ENCODE peak calls at places on chromosomes 5 and 9, in seven cellular contexts. One of them, this sample, is unnamed.

GRCh38 chr9:136482046-136482792 is 621 bp downstream of the SEC16A start:
- DNase-seq in HCT116: no peak
- DNase-seq in H1: no peak
- DNase-seq in SK-N-SH: peak
- DNase-seq in K562: peak
- DNase-seq in GM12878: no peak
- DNase-seq in HepG2: no peak
- DNase-seq in this sample: no peak

GRCh38 chr5:142608094-142608493 is 77.8 kb downstream of the FGF1 start:
- DNase-seq in H1: no peak
- DNase-seq in HepG2: no peak
- DNase-seq in GM12878: no peak
- DNase-seq in HCT116: no peak
- DNase-seq in K562: no peak
- DNase-seq in SK-N-SH: no peak
- DNase-seq in this sample: no peak

GRCh38 chr5:114949001-114949400 is 220.7 kb downstream of the TRIM36 start:
- DNase-seq in H1: no peak
- DNase-seq in K562: no peak
- DNase-seq in GM12878: no peak
- DNase-seq in HCT116: no peak
- DNase-seq in SK-N-SH: no peak
- DNase-seq in HepG2: no peak
- DNase-seq in this sample: no peak

GRCh38 chr5:73591102-73591695 is 25.7 kb downstream of the UTP15 start:
- DNase-seq in H1: no peak
- DNase-seq in GM12878: peak
- DNase-seq in SK-N-SH: peak
- DNase-seq in K562: peak
- DNase-seq in HCT116: peak
- DNase-seq in HepG2: peak
- DNase-seq in this sample: peak

GRCh38 chr9:127397722-127398647 is 1.0 kb downstream of the SLC2A8 start:
- DNase-seq in HepG2: peak
- DNase-seq in GM12878: no peak
- DNase-seq in K562: peak
- DNase-seq in HCT116: no peak
- DNase-seq in SK-N-SH: peak
- DNase-seq in H1: no peak
- DNase-seq in this sample: peak

GRCh38 chr5:176886336-176887251 is 12.6 kb downstream of the HK3 start:
- DNase-seq in GM12878: no peak
- DNase-seq in HepG2: no peak
- DNase-seq in H1: no peak
- DNase-seq in K562: no peak
- DNase-seq in HCT116: no peak
- DNase-seq in SK-N-SH: no peak
- DNase-seq in this sample: no peak

GRCh38 chr9:101465330-101465915 is 29.8 kb upstream of the ALDOB start:
- DNase-seq in GM12878: no peak
- DNase-seq in HCT116: peak
- DNase-seq in SK-N-SH: no peak
- DNase-seq in K562: peak
- DNase-seq in HepG2: peak
- DNase-seq in H1: peak
- DNase-seq in this sample: peak

GRCh38 chr9:88370346-88370745 is 17.9 kb upstream of the SPIN1 start:
- DNase-seq in K562: no peak
- DNase-seq in HCT116: no peak
- DNase-seq in SK-N-SH: peak
- DNase-seq in H1: no peak
- DNase-seq in HepG2: no peak
- DNase-seq in GM12878: no peak
- DNase-seq in this sample: no peak

GRCh38 chr9:110316255-110316921 is 21.3 kb downstream of the TXNDC8 start:
- DNase-seq in H1: no peak
- DNase-seq in HCT116: no peak
- DNase-seq in K562: no peak
- DNase-seq in HepG2: no peak
- DNase-seq in GM12878: no peak
- DNase-seq in SK-N-SH: no peak
- DNase-seq in this sample: no peak

GRCh38 chr9:100637787-100638186 is 59.9 kb downstream of the CAVIN4 start:
- DNase-seq in H1: peak
- DNase-seq in HepG2: peak
- DNase-seq in K562: peak
- DNase-seq in HCT116: no peak
- DNase-seq in SK-N-SH: no peak
- DNase-seq in GM12878: no peak
- DNase-seq in this sample: no peak

GRCh38 chr9:136462664-136463063 is 20.2 kb downstream of the SEC16A start:
- DNase-seq in GM12878: no peak
- DNase-seq in HCT116: no peak
- DNase-seq in H1: no peak
- DNase-seq in HepG2: no peak
- DNase-seq in K562: no peak
- DNase-seq in SK-N-SH: no peak
- DNase-seq in this sample: no peak

GRCh38 chr5:87411586-87412416 is 929 bp downstream of the CCNH start:
- DNase-seq in SK-N-SH: peak
- DNase-seq in HepG2: peak
- DNase-seq in H1: no peak
- DNase-seq in HCT116: peak
- DNase-seq in K562: peak
- DNase-seq in GM12878: no peak
- DNase-seq in this sample: no peak

GRCh38 chr5:40570408-40571129 is 109.1 kb upstream of the PTGER4 start:
- DNase-seq in H1: no peak
- DNase-seq in K562: no peak
- DNase-seq in GM12878: peak
- DNase-seq in HCT116: no peak
- DNase-seq in SK-N-SH: no peak
- DNase-seq in HepG2: no peak
- DNase-seq in this sample: no peak

GRCh38 chr5:45093377-45093776 is 284.6 kb downstream of the MRPS30 start:
- DNase-seq in HepG2: no peak
- DNase-seq in H1: no peak
- DNase-seq in SK-N-SH: no peak
- DNase-seq in HCT116: no peak
- DNase-seq in GM12878: no peak
- DNase-seq in K562: no peak
- DNase-seq in this sample: no peak

GRCh38 chr5:67004730-67005350 is 191.8 kb downstream of the CD180 start:
- DNase-seq in K562: peak
- DNase-seq in H1: no peak
- DNase-seq in HCT116: no peak
- DNase-seq in SK-N-SH: peak
- DNase-seq in HepG2: no peak
- DNase-seq in GM12878: no peak
- DNase-seq in this sample: no peak

GRCh38 chr5:113003763-113004162 is 27.2 kb downstream of the DCP2 start:
- DNase-seq in K562: no peak
- DNase-seq in H1: no peak
- DNase-seq in HepG2: no peak
- DNase-seq in HCT116: no peak
- DNase-seq in SK-N-SH: no peak
- DNase-seq in GM12878: no peak
- DNase-seq in this sample: no peak

GRCh38 chr5:168409601-168410458 is 76.4 kb upstream of the RARS1 start:
- DNase-seq in SK-N-SH: no peak
- DNase-seq in GM12878: peak
- DNase-seq in H1: no peak
- DNase-seq in HCT116: peak
- DNase-seq in HepG2: no peak
- DNase-seq in K562: no peak
- DNase-seq in this sample: no peak

GRCh38 chr5:56327810-56328209 is 94.7 kb upstream of the ANKRD55 start:
- DNase-seq in HepG2: no peak
- DNase-seq in SK-N-SH: no peak
- DNase-seq in K562: no peak
- DNase-seq in HCT116: no peak
- DNase-seq in GM12878: peak
- DNase-seq in H1: no peak
- DNase-seq in this sample: no peak

GRCh38 chr5:96615223-96615622 is 47.0 kb upstream of the CAST start:
- DNase-seq in HepG2: no peak
- DNase-seq in HCT116: no peak
- DNase-seq in GM12878: no peak
- DNase-seq in K562: no peak
- DNase-seq in SK-N-SH: no peak
- DNase-seq in H1: no peak
- DNase-seq in this sample: no peak

GRCh38 chr5:96609369-96609768 is 52.8 kb upstream of the CAST start:
- DNase-seq in HepG2: no peak
- DNase-seq in GM12878: no peak
- DNase-seq in SK-N-SH: no peak
- DNase-seq in K562: no peak
- DNase-seq in HCT116: no peak
- DNase-seq in H1: no peak
- DNase-seq in this sample: no peak

GRCh38 chr5:96610747-96611146 is 51.4 kb upstream of the CAST start:
- DNase-seq in HCT116: no peak
- DNase-seq in H1: no peak
- DNase-seq in K562: no peak
- DNase-seq in GM12878: no peak
- DNase-seq in HepG2: no peak
- DNase-seq in SK-N-SH: no peak
- DNase-seq in this sample: no peak

GRCh38 chr5:96616801-96617200 is 45.4 kb upstream of the CAST start:
- DNase-seq in H1: no peak
- DNase-seq in HCT116: no peak
- DNase-seq in SK-N-SH: no peak
- DNase-seq in K562: no peak
- DNase-seq in GM12878: no peak
- DNase-seq in HepG2: no peak
- DNase-seq in this sample: no peak

GRCh38 chr5:96614110-96614691 is 48.0 kb upstream of the CAST start:
- DNase-seq in H1: peak
- DNase-seq in SK-N-SH: peak
- DNase-seq in GM12878: peak
- DNase-seq in K562: peak
- DNase-seq in HepG2: peak
- DNase-seq in HCT116: peak
- DNase-seq in this sample: peak
- TF ChIP-seq JUND in H1: no peak
- TF ChIP-seq JUND in SK-N-SH: peak
- TF ChIP-seq JUND in GM12878: no peak
- TF ChIP-seq JUND in K562: no peak
- TF ChIP-seq JUND in HepG2: no peak
- TF ChIP-seq JUND in HCT116: no peak
- TF ChIP-seq JUND in this sample: no peak

DNA sequence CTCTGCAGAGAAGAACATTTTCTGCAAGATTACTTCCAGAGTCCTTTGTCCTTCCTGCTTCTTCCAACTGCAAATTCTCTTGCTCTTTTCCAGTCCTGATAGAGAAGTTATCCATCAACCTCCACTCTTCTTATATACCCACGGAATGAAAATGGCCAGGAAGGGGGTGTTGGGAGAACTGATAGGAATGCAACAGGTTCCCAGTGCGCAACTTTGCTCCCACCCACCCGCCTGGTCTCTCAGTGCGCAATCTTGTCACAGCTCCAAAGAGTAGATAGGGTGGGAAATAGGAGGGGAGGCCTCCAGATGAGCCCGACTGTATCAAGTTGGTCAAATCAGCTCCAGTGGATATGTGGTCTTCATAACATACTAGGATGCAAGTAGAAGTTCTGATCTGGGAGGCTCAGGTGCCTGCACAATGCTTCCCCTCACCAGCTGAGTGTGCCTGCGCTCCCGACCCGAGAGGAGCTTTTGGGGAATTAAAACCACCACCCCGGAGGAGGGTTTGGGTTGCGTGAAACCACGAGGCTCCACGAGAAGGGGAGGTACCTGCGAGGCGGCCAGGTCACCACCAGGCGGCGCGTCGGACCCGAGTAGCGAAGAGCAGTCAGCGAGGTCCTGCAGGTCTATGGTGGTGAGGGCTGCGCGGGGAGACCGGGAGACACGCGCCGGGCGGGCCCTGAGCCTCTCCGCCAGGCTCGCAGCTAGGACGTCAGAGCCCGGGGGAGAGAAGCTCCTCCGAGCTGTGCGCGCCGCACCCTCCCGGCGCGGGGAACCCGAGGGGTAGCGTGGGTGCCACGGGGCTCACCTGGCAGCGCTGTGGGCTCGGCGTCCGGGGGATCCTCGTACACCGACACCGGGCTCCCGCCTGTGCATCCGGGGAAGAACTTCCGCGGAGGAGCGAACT is 835 bp downstream of the MCIDAS start:
- DNase-seq in K562: peak
- DNase-seq in H1: peak
- DNase-seq in HCT116: peak
- DNase-seq in GM12878: no peak
- DNase-seq in HepG2: peak
- DNase-seq in SK-N-SH: peak
- DNase-seq in this sample: peak
- TF ChIP-seq JUND in K562: no peak
- TF ChIP-seq JUND in H1: no peak
- TF ChIP-seq JUND in HCT116: no peak
- TF ChIP-seq JUND in GM12878: no peak
- TF ChIP-seq JUND in HepG2: no peak
- TF ChIP-seq JUND in SK-N-SH: no peak
- TF ChIP-seq JUND in this sample: no peak

GRCh38 chr5:96026334-96027065 is 64.8 kb upstream of the ELL2 start:
- DNase-seq in HCT116: peak
- DNase-seq in H1: no peak
- DNase-seq in GM12878: no peak
- DNase-seq in HepG2: no peak
- DNase-seq in SK-N-SH: no peak
- DNase-seq in K562: no peak
- DNase-seq in this sample: no peak
- TF ChIP-seq JUND in HCT116: no peak
- TF ChIP-seq JUND in H1: no peak
- TF ChIP-seq JUND in GM12878: no peak
- TF ChIP-seq JUND in HepG2: no peak
- TF ChIP-seq JUND in SK-N-SH: peak
- TF ChIP-seq JUND in K562: no peak
- TF ChIP-seq JUND in this sample: no peak

GRCh38 chr5:2985718-2986117 is 234.2 kb upstream of the IRX2 start:
- DNase-seq in K562: no peak
- DNase-seq in SK-N-SH: no peak
- DNase-seq in HepG2: no peak
- DNase-seq in HCT116: no peak
- DNase-seq in H1: no peak
- DNase-seq in GM12878: no peak
- DNase-seq in this sample: no peak
- TF ChIP-seq JUND in K562: no peak
- TF ChIP-seq JUND in SK-N-SH: no peak
- TF ChIP-seq JUND in HepG2: no peak
- TF ChIP-seq JUND in HCT116: no peak
- TF ChIP-seq JUND in H1: no peak
- TF ChIP-seq JUND in GM12878: no peak
- TF ChIP-seq JUND in this sample: no peak